ENCODE peak calls at places on chromosome 19, in seven cellular contexts. A, U, H, L, I, M and F are unnamed samples.

GRCh38 chr19:49271080-49271753 is 53.8 kb downstream of the SLC6A16 start:
- DNase-seq in M (no peak), H (no peak), U (peak; percentile 49), L (no peak), I (no peak), A (peak; percentile 16), F (no peak)

GRCh38 chr19:6070179-6071102 is 39.9 kb downstream of the RFX2 start:
- DNase-seq in M (no peak), I (no peak), U (no peak), L (no peak), H (no peak), A (no peak), F (no peak)

GRCh38 chr19:50496189-50497029 is 14.6 kb downstream of the JOSD2 start:
- DNase-seq in L (no peak), M (no peak), U (no peak), H (peak; percentile 68), I (no peak), A (no peak), F (no peak)

GRCh38 chr19:32421589-32422361 is 16.2 kb downstream of the DPY19L3 start:
- DNase-seq in U (no peak), H (no peak), L (no peak), M (no peak), I (no peak), A (no peak), F (no peak)

GRCh38 chr19:30857966-30858490 is 485.8 kb downstream of the ZNF536 start:
- DNase-seq in U (no peak), I (no peak), H (no peak), L (no peak), A (no peak), M (no peak), F (no peak)

GRCh38 chr19:13172335-13173128 is 22.3 kb downstream of the IER2 start:
- DNase-seq in L (peak; percentile 98), I (peak; percentile 18), U (peak; percentile 93), H (peak; percentile 71), A (peak; percentile 84), M (peak; percentile 76), F (peak; percentile 61)

GRCh38 chr19:17402982-17403855 is 2.2 kb downstream of the BST2 start:
- DNase-seq in H (no peak), U (peak; percentile 37), I (no peak), M (no peak), A (no peak), L (no peak), F (no peak)

GRCh38 chr19:20558011-20558410 is 7.6 kb downstream of the ZNF737 start:
- DNase-seq in U (no peak), L (no peak), I (no peak), H (no peak), A (no peak), M (no peak), F (no peak)

GRCh38 chr19:1315470-1316166 is 29.9 kb downstream of the EFNA2 start:
- DNase-seq in L (peak; percentile 62), M (peak; percentile 21), U (peak; percentile 56), A (no peak), H (peak; percentile 17), I (no peak), F (no peak)

GRCh38 chr19:57615346-57615745 is 1.3 kb downstream of the ZNF134 start:
- DNase-seq in I (no peak), M (no peak), U (no peak), H (no peak), L (no peak), A (no peak), F (no peak)

GRCh38 chr19:51138549-51138979 is 3.5 kb upstream of the SIGLEC7 start:
- DNase-seq in H (no peak), A (no peak), M (no peak), L (no peak), I (no peak), U (no peak), F (no peak)

GRCh38 chr19:47698631-47699359 is 14.4 kb upstream of the EHD2 start:
- DNase-seq in L (no peak), I (no peak), A (no peak), M (no peak), H (no peak), U (no peak), F (no peak)

GRCh38 chr19:19111138-19111835 is 27.0 kb downstream of the TMEM161A start:
- DNase-seq in L (no peak), M (no peak), U (no peak), I (no peak), A (no peak), H (no peak), F (no peak)

GRCh38 chr19:58380037-58380735 is 644 bp downstream of the ZNF837 start:
- DNase-seq in A (no peak), I (no peak), M (no peak), U (no peak), H (no peak), L (no peak), F (no peak)

GRCh38 chr19:35348909-35349611 is 1.4 kb downstream of the FFAR1 start:
- DNase-seq in M (no peak), U (no peak), A (no peak), I (no peak), L (no peak), H (no peak), F (no peak)

GRCh38 chr19:810077-810855 is 11.5 kb downstream of the PLPPR3 start:
- DNase-seq in A (no peak), I (no peak), L (no peak), H (no peak), M (no peak), U (no peak), F (no peak)